ENCODE peak calls at places on chromosomes 11 and 22, in seven cellular contexts. Q, Z, K, C, E, F and G are unnamed samples.

GRCh38 chr11:131999084-131999483 is 628.7 kb downstream of the NTM start:
- DNase-seq in C (no peak), Q (no peak), F (no peak), Z (no peak), K (peak), E (no peak), G (no peak)

GRCh38 chr11:119149371-119150275 is 771 bp downstream of the ABCG4 start:
- DNase-seq in F (no peak), Z (no peak), Q (no peak), E (no peak), K (no peak), C (peak), G (no peak)

GRCh38 chr11:80855975-80856524 is 1415.2 kb upstream of the TENM4 start:
- DNase-seq in K (no peak), Z (no peak), E (no peak), Q (no peak), F (no peak), C (no peak), G (peak)

GRCh38 chr22:27099896-27100295 is 442.5 kb downstream of the MIAT start:
- DNase-seq in F (no peak), E (no peak), Z (no peak), K (no peak), C (no peak), Q (no peak), G (no peak)

GRCh38 chr11:70191495-70192140 is 11.5 kb upstream of the FADD start:
- DNase-seq in Z (peak), Q (peak), K (peak), F (no peak), C (peak), E (peak), G (peak)

GRCh38 chr11:112795142-112795815 is 165.9 kb upstream of the NCAM1 start:
- DNase-seq in E (peak), Q (peak), F (peak), C (no peak), K (no peak), Z (no peak), G (peak)

GRCh38 chr22:27626675-27627443 is 174.7 kb downstream of the MN1 start:
- DNase-seq in K (no peak), Q (no peak), Z (no peak), F (no peak), C (no peak), E (no peak), G (no peak)

GRCh38 chr11:64762916-64763803 is 3.4 kb upstream of the PYGM start:
- DNase-seq in K (no peak), F (no peak), Z (no peak), Q (no peak), C (no peak), E (no peak), G (peak)

GRCh38 chr22:44460287-44461082 is 37.5 kb downstream of the RTL6 start:
- DNase-seq in E (no peak), C (no peak), K (no peak), Z (no peak), F (no peak), Q (peak), G (no peak)

GRCh38 chr22:36334838-36335603 is 52.7 kb downstream of the MYH9 start:
- DNase-seq in C (no peak), Q (no peak), E (no peak), Z (no peak), K (no peak), F (no peak), G (peak)

GRCh38 chr11:101188173-101188572 is 58.6 kb upstream of the PGR start:
- DNase-seq in F (no peak), E (no peak), Q (no peak), C (no peak), Z (no peak), K (no peak), G (no peak)

GRCh38 chr22:40857309-40857851 is 432 bp downstream of the XPNPEP3 start:
- DNase-seq in C (no peak), Z (no peak), F (no peak), Q (no peak), K (no peak), E (no peak), G (no peak)

GRCh38 chr11:14193644-14194043 is 165.3 kb downstream of the RRAS2 start:
- DNase-seq in E (no peak), K (no peak), Q (no peak), C (no peak), Z (no peak), F (no peak), G (no peak)

GRCh38 chr11:9906043-9906791 is 242.3 kb downstream of the SWAP70 start:
- DNase-seq in K (no peak), C (no peak), F (no peak), E (no peak), Z (no peak), Q (no peak), G (peak)

GRCh38 chr22:41308544-41308947 is 7.2 kb downstream of the ZC3H7B start:
- DNase-seq in C (no peak), Q (no peak), Z (peak), E (no peak), F (no peak), K (no peak), G (no peak)

GRCh38 chr11:96215094-96215782 is 127.8 kb downstream of the MAML2 start:
- DNase-seq in Z (no peak), F (peak), K (no peak), C (no peak), E (peak), Q (peak), G (peak)

GRCh38 chr22:16987822-16988221 is 20.2 kb downstream of the GAB4 start:
- DNase-seq in F (no peak), C (no peak), E (no peak), K (no peak), Q (no peak), Z (no peak), G (no peak)

GRCh38 chr22:17119481-17120202 is 1.5 kb downstream of the TMEM121B start:
- DNase-seq in E (no peak), Z (no peak), F (no peak), C (no peak), K (no peak), Q (no peak), G (no peak)

GRCh38 chr11:62715150-62716130 is 8.0 kb downstream of the GNG3 start:
- DNase-seq in Q (no peak), K (no peak), C (no peak), F (no peak), Z (no peak), E (no peak), G (no peak)

GRCh38 chr11:83093634-83094033 is 21.9 kb upstream of the RAB30 start:
- DNase-seq in Z (no peak), C (no peak), K (no peak), Q (no peak), F (no peak), E (no peak), G (no peak)

GRCh38 chr11:134560066-134560465 is 148.0 kb upstream of the B3GAT1 start:
- DNase-seq in E (no peak), C (no peak), Q (no peak), K (no peak), Z (peak), F (no peak), G (no peak)

GRCh38 chr22:47188337-47189055 is 426.0 kb downstream of the TBC1D22A start:
- DNase-seq in Z (peak), F (no peak), C (no peak), K (no peak), E (no peak), Q (no peak), G (no peak)

GRCh38 chr11:23364076-23364475 is 503.8 kb upstream of the CCDC179 start:
- DNase-seq in K (no peak), C (no peak), Z (no peak), F (no peak), Q (no peak), E (no peak), G (no peak)

GRCh38 chr11:63623513-63624140 is 9.4 kb upstream of the PLAAT3 start:
- DNase-seq in E (no peak), Z (no peak), Q (peak), F (no peak), K (no peak), C (no peak), G (no peak)

GRCh38 chr11:64276653-64277431 is 7.6 kb downstream of the BAD start:
- DNase-seq in K (no peak), F (no peak), Q (no peak), E (no peak), Z (no peak), C (no peak), G (no peak)

GRCh38 chr11:33835143-33835878 is 56.6 kb downstream of the LMO2 start:
- DNase-seq in E (peak), C (no peak), Q (peak), F (no peak), Z (no peak), K (peak), G (peak)